ENCODE peak calls at places on chromosome 22, in seven cellular contexts. One of them, this sample, is unnamed.

GRCh38 chr22:49958462-49958921 is 2.1 kb upstream of the PIM3 start:
- DNase-seq in upper lobe of right lung: peak; percentile 62
- DNase-seq in cardiac muscle cell: no peak
- DNase-seq in fibroblast of lung: no peak
- DNase-seq in CD4-positive, CD25-positive, alpha-beta regulatory T cell: no peak
- DNase-seq in mammary epithelial cell: no peak
- DNase-seq in lower lobe of right lung: no peak
- DNase-seq in this sample: no peak

GRCh38 chr22:20472629-20473442 is 22.8 kb downstream of the KLHL22 start:
- DNase-seq in upper lobe of right lung: peak; percentile 6
- DNase-seq in cardiac muscle cell: no peak
- DNase-seq in fibroblast of lung: no peak
- DNase-seq in CD4-positive, CD25-positive, alpha-beta regulatory T cell: no peak
- DNase-seq in mammary epithelial cell: no peak
- DNase-seq in lower lobe of right lung: no peak
- DNase-seq in this sample: no peak

GRCh38 chr22:45836418-45836817 is 140.5 kb downstream of the WNT7B start:
- DNase-seq in upper lobe of right lung: no peak
- DNase-seq in cardiac muscle cell: no peak
- DNase-seq in fibroblast of lung: no peak
- DNase-seq in CD4-positive, CD25-positive, alpha-beta regulatory T cell: no peak
- DNase-seq in mammary epithelial cell: no peak
- DNase-seq in lower lobe of right lung: no peak
- DNase-seq in this sample: no peak

GRCh38 chr22:29578462-29578861 is 2.5 kb downstream of the NIPSNAP1 start:
- DNase-seq in upper lobe of right lung: no peak
- DNase-seq in cardiac muscle cell: no peak
- DNase-seq in fibroblast of lung: no peak
- DNase-seq in CD4-positive, CD25-positive, alpha-beta regulatory T cell: no peak
- DNase-seq in mammary epithelial cell: no peak
- DNase-seq in lower lobe of right lung: no peak
- DNase-seq in this sample: no peak

GRCh38 chr22:41917906-41918791 is 3.3 kb upstream of the SHISA8 start:
- DNase-seq in upper lobe of right lung: no peak
- DNase-seq in cardiac muscle cell: no peak
- DNase-seq in fibroblast of lung: peak; percentile 58
- DNase-seq in CD4-positive, CD25-positive, alpha-beta regulatory T cell: no peak
- DNase-seq in mammary epithelial cell: peak; percentile 46
- DNase-seq in lower lobe of right lung: peak; percentile 72
- DNase-seq in this sample: no peak

GRCh38 chr22:19983701-19984100 is 32.9 kb downstream of the ARVCF start:
- DNase-seq in upper lobe of right lung: no peak
- DNase-seq in cardiac muscle cell: no peak
- DNase-seq in fibroblast of lung: no peak
- DNase-seq in CD4-positive, CD25-positive, alpha-beta regulatory T cell: no peak
- DNase-seq in mammary epithelial cell: no peak
- DNase-seq in lower lobe of right lung: no peak
- DNase-seq in this sample: no peak

GRCh38 chr22:17944205-17944725 is 80.1 kb downstream of the MICAL3 start:
- DNase-seq in upper lobe of right lung: no peak
- DNase-seq in cardiac muscle cell: no peak
- DNase-seq in fibroblast of lung: no peak
- DNase-seq in CD4-positive, CD25-positive, alpha-beta regulatory T cell: no peak
- DNase-seq in mammary epithelial cell: no peak
- DNase-seq in lower lobe of right lung: no peak
- DNase-seq in this sample: no peak

GRCh38 chr22:31272522-31273446 is 19.5 kb downstream of the PIK3IP1 start:
- DNase-seq in upper lobe of right lung: no peak
- DNase-seq in cardiac muscle cell: peak; percentile 75
- DNase-seq in fibroblast of lung: peak; percentile 70
- DNase-seq in CD4-positive, CD25-positive, alpha-beta regulatory T cell: peak; percentile 55
- DNase-seq in mammary epithelial cell: peak; percentile 47
- DNase-seq in lower lobe of right lung: no peak
- DNase-seq in this sample: no peak

GRCh38 chr22:35399114-35399677 is 744 bp upstream of the MCM5 start:
- DNase-seq in upper lobe of right lung: no peak
- DNase-seq in cardiac muscle cell: no peak
- DNase-seq in fibroblast of lung: no peak
- DNase-seq in CD4-positive, CD25-positive, alpha-beta regulatory T cell: no peak
- DNase-seq in mammary epithelial cell: no peak
- DNase-seq in lower lobe of right lung: no peak
- DNase-seq in this sample: no peak

DNA sequence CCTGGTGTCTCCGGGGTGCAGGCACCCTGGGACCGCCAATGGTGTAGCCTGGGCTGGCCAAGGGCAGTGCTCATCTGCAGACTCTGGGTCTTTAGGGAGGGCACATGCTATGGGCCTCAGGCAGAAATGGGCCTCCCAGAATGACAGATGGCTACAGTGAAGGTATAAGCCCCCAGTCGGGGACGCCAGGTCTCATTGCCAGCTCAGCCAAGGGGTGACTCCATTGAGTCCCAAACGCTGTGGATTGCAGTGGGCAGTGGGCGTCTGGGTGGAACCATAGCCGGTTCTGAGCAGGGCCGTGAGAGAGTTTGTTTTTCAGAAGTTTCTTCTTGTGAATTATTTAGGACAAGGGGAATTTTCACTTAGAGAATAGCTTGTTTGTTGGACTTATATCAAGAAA is 516.9 kb downstream of the TBC1D22A start:
- DNase-seq in upper lobe of right lung: no peak
- DNase-seq in cardiac muscle cell: no peak
- DNase-seq in fibroblast of lung: no peak
- DNase-seq in CD4-positive, CD25-positive, alpha-beta regulatory T cell: no peak
- DNase-seq in mammary epithelial cell: no peak
- DNase-seq in lower lobe of right lung: no peak
- DNase-seq in this sample: no peak
- H3K9me3 ChIP-seq in upper lobe of right lung: no peaks in the 10 kb centered on the region
- H3K9me3 ChIP-seq in cardiac muscle cell: no peaks in the 10 kb centered on the region
- H3K9me3 ChIP-seq in fibroblast of lung: no peaks in the 10 kb centered on the region
- H3K9me3 ChIP-seq in CD4-positive, CD25-positive, alpha-beta regulatory T cell: no peaks in the 10 kb centered on the region
- H3K9me3 ChIP-seq in mammary epithelial cell: peaks cover 35% of the 10 kb centered on the region
- H3K9me3 ChIP-seq in lower lobe of right lung: no peaks in the 10 kb centered on the region
- H3K9me3 ChIP-seq in this sample: no peaks in the 10 kb centered on the region

DNA sequence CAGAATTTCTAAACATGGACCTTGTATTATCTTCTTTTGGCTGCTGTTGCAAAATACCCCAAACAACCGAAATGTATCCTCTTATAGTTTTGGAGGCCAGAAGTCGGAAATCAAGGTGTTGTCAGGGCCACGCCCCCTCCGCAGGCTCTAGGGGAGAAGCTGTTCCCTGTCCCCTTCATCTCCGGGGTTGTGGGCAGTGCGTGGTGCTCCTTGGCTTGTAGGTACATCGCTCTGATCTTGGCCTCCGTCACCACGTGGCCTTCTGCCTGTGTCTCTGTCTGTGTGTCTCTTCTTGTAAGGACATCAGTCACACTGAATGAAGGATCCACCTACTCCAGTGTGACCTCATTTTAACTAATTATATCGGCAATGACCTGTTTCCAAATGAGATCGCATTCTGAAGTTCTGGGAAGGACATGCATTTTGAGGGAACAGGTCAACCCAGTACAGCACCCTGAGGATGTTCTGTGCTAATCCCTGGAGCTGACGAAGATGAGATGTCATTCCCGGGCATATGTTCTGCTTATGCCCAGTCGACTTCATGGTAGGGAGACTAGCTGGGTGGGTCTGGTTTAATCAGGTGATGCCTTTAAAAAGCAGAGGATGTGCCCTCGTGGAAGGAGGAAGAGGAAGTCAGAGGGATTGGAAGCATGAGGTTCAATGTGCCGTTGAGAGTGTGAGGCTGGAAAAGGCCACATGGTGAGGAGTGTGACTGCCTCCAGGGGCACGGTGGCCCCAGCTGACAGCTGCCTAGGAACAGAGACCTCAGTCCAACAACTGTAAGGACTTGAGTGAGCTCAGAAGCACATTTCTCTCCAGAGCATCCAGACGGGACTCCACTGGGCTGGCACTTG is 531.1 kb downstream of the TBC1D22A start:
- DNase-seq in upper lobe of right lung: no peak
- DNase-seq in cardiac muscle cell: no peak
- DNase-seq in fibroblast of lung: no peak
- DNase-seq in CD4-positive, CD25-positive, alpha-beta regulatory T cell: no peak
- DNase-seq in mammary epithelial cell: no peak
- DNase-seq in lower lobe of right lung: no peak
- DNase-seq in this sample: no peak
- H3K9me3 ChIP-seq in upper lobe of right lung: no peaks in the 10 kb centered on the region
- H3K9me3 ChIP-seq in cardiac muscle cell: no peaks in the 10 kb centered on the region
- H3K9me3 ChIP-seq in fibroblast of lung: no peaks in the 10 kb centered on the region
- H3K9me3 ChIP-seq in CD4-positive, CD25-positive, alpha-beta regulatory T cell: no peaks in the 10 kb centered on the region
- H3K9me3 ChIP-seq in mammary epithelial cell: peaks cover 39% of the 10 kb centered on the region
- H3K9me3 ChIP-seq in lower lobe of right lung: no peaks in the 10 kb centered on the region
- H3K9me3 ChIP-seq in this sample: no peaks in the 10 kb centered on the region

GRCh38 chr22:48868554-48868953 is 959.1 kb downstream of the BRD1 start:
- DNase-seq in upper lobe of right lung: peak; percentile 55
- DNase-seq in cardiac muscle cell: no peak
- DNase-seq in fibroblast of lung: no peak
- DNase-seq in CD4-positive, CD25-positive, alpha-beta regulatory T cell: no peak
- DNase-seq in mammary epithelial cell: no peak
- DNase-seq in lower lobe of right lung: no peak
- DNase-seq in this sample: no peak

GRCh38 chr22:48866906-48867597 is 960.6 kb downstream of the BRD1 start:
- DNase-seq in upper lobe of right lung: peak; percentile 62
- DNase-seq in cardiac muscle cell: no peak
- DNase-seq in fibroblast of lung: no peak
- DNase-seq in CD4-positive, CD25-positive, alpha-beta regulatory T cell: no peak
- DNase-seq in mammary epithelial cell: no peak
- DNase-seq in lower lobe of right lung: peak; percentile 29
- DNase-seq in this sample: no peak

GRCh38 chr22:48869788-48870187 is 957.9 kb downstream of the BRD1 start:
- DNase-seq in upper lobe of right lung: no peak
- DNase-seq in cardiac muscle cell: no peak
- DNase-seq in fibroblast of lung: no peak
- DNase-seq in CD4-positive, CD25-positive, alpha-beta regulatory T cell: no peak
- DNase-seq in mammary epithelial cell: no peak
- DNase-seq in lower lobe of right lung: no peak
- DNase-seq in this sample: no peak

GRCh38 chr22:48869161-48869560 is 958.5 kb downstream of the BRD1 start:
- DNase-seq in upper lobe of right lung: peak; percentile 32
- DNase-seq in cardiac muscle cell: no peak
- DNase-seq in fibroblast of lung: no peak
- DNase-seq in CD4-positive, CD25-positive, alpha-beta regulatory T cell: no peak
- DNase-seq in mammary epithelial cell: no peak
- DNase-seq in lower lobe of right lung: peak; percentile 24
- DNase-seq in this sample: no peak

GRCh38 chr22:48867891-48868290 is 959.8 kb downstream of the BRD1 start:
- DNase-seq in upper lobe of right lung: no peak
- DNase-seq in cardiac muscle cell: no peak
- DNase-seq in fibroblast of lung: no peak
- DNase-seq in CD4-positive, CD25-positive, alpha-beta regulatory T cell: no peak
- DNase-seq in mammary epithelial cell: no peak
- DNase-seq in lower lobe of right lung: peak; percentile 14
- DNase-seq in this sample: no peak
- H3K9me3 ChIP-seq in upper lobe of right lung: no peaks in the 10 kb centered on the region
- H3K9me3 ChIP-seq in cardiac muscle cell: no peaks in the 10 kb centered on the region
- H3K9me3 ChIP-seq in fibroblast of lung: no peaks in the 10 kb centered on the region
- H3K9me3 ChIP-seq in CD4-positive, CD25-positive, alpha-beta regulatory T cell: no peaks in the 10 kb centered on the region
- H3K9me3 ChIP-seq in mammary epithelial cell: peaks cover 59% of the 10 kb centered on the region
- H3K9me3 ChIP-seq in lower lobe of right lung: no peaks in the 10 kb centered on the region
- H3K9me3 ChIP-seq in this sample: no peaks in the 10 kb centered on the region

GRCh38 chr22:38298312-38299000 is 18.8 kb downstream of the CSNK1E start:
- DNase-seq in upper lobe of right lung: no peak
- DNase-seq in cardiac muscle cell: no peak
- DNase-seq in fibroblast of lung: peak; percentile 95
- DNase-seq in CD4-positive, CD25-positive, alpha-beta regulatory T cell: peak; percentile 32
- DNase-seq in mammary epithelial cell: peak; percentile 100
- DNase-seq in lower lobe of right lung: no peak
- DNase-seq in this sample: peak; percentile 27

GRCh38 chr22:38302906-38303305 is 14.3 kb downstream of the CSNK1E start:
- DNase-seq in upper lobe of right lung: no peak
- DNase-seq in cardiac muscle cell: no peak
- DNase-seq in fibroblast of lung: no peak
- DNase-seq in CD4-positive, CD25-positive, alpha-beta regulatory T cell: no peak
- DNase-seq in mammary epithelial cell: no peak
- DNase-seq in lower lobe of right lung: no peak
- DNase-seq in this sample: no peak

GRCh38 chr22:38299758-38300157 is 17.5 kb downstream of the CSNK1E start:
- DNase-seq in upper lobe of right lung: no peak
- DNase-seq in cardiac muscle cell: no peak
- DNase-seq in fibroblast of lung: no peak
- DNase-seq in CD4-positive, CD25-positive, alpha-beta regulatory T cell: no peak
- DNase-seq in mammary epithelial cell: no peak
- DNase-seq in lower lobe of right lung: no peak
- DNase-seq in this sample: no peak

GRCh38 chr22:38299001-38299651 is 18.1 kb downstream of the CSNK1E start:
- DNase-seq in upper lobe of right lung: no peak
- DNase-seq in cardiac muscle cell: no peak
- DNase-seq in fibroblast of lung: no peak
- DNase-seq in CD4-positive, CD25-positive, alpha-beta regulatory T cell: no peak
- DNase-seq in mammary epithelial cell: peak; percentile 62
- DNase-seq in lower lobe of right lung: no peak
- DNase-seq in this sample: no peak

GRCh38 chr22:38300197-38300945 is 16.9 kb downstream of the CSNK1E start:
- DNase-seq in upper lobe of right lung: no peak
- DNase-seq in cardiac muscle cell: no peak
- DNase-seq in fibroblast of lung: no peak
- DNase-seq in CD4-positive, CD25-positive, alpha-beta regulatory T cell: no peak
- DNase-seq in mammary epithelial cell: no peak
- DNase-seq in lower lobe of right lung: no peak
- DNase-seq in this sample: no peak
- H3K9me3 ChIP-seq in upper lobe of right lung: no peaks in the 10 kb centered on the region
- H3K9me3 ChIP-seq in cardiac muscle cell: no peaks in the 10 kb centered on the region
- H3K9me3 ChIP-seq in fibroblast of lung: no peaks in the 10 kb centered on the region
- H3K9me3 ChIP-seq in CD4-positive, CD25-positive, alpha-beta regulatory T cell: no peaks in the 10 kb centered on the region
- H3K9me3 ChIP-seq in mammary epithelial cell: no peaks in the 10 kb centered on the region
- H3K9me3 ChIP-seq in lower lobe of right lung: no peaks in the 10 kb centered on the region
- H3K9me3 ChIP-seq in this sample: no peaks in the 10 kb centered on the region

This sample was measured in T-helper 17 cell.